ENCODE peak calls at places on chromosomes 16 and 17, in five cellular contexts. One of them, this sample, is unnamed.

GRCh38 chr16:2040450-2041105 is 7.1 kb downstream of the NTHL1 start:
- DNase-seq in naive B cell: no peak
- DNase-seq in GM04504: no peak
- DNase-seq in stimulated activated CD4-positive, alpha-beta T cell treated with anti-CD3 and anti-CD28 coated beads, Interleukin-4, amount 100 ng/mL, for 1 hour: no peak
- DNase-seq in aorta: no peak
- DNase-seq in this sample: no peak

GRCh38 chr16:75204410-75204758 is 2.6 kb downstream of the CTRB2 start:
- DNase-seq in naive B cell: no peak
- DNase-seq in GM04504: no peak
- DNase-seq in stimulated activated CD4-positive, alpha-beta T cell treated with anti-CD3 and anti-CD28 coated beads, Interleukin-4, amount 100 ng/mL, for 1 hour: no peak
- DNase-seq in aorta: no peak
- DNase-seq in this sample: no peak

GRCh38 chr16:79062336-79062735 is 538.2 kb downstream of the MAF start:
- DNase-seq in naive B cell: no peak
- DNase-seq in GM04504: no peak
- DNase-seq in stimulated activated CD4-positive, alpha-beta T cell treated with anti-CD3 and anti-CD28 coated beads, Interleukin-4, amount 100 ng/mL, for 1 hour: no peak
- DNase-seq in aorta: no peak
- DNase-seq in this sample: no peak

GRCh38 chr17:71023631-71024030 is 854.3 kb downstream of the KCNJ2 start:
- DNase-seq in naive B cell: no peak
- DNase-seq in GM04504: no peak
- DNase-seq in stimulated activated CD4-positive, alpha-beta T cell treated with anti-CD3 and anti-CD28 coated beads, Interleukin-4, amount 100 ng/mL, for 1 hour: no peak
- DNase-seq in aorta: no peak
- DNase-seq in this sample: no peak

GRCh38 chr16:22326771-22327445 is 29.7 kb downstream of the POLR3E start:
- DNase-seq in naive B cell: no peak
- DNase-seq in GM04504: no peak
- DNase-seq in stimulated activated CD4-positive, alpha-beta T cell treated with anti-CD3 and anti-CD28 coated beads, Interleukin-4, amount 100 ng/mL, for 1 hour: no peak
- DNase-seq in aorta: no peak
- DNase-seq in this sample: no peak

GRCh38 chr16:2235234-2235651 is 1.0 kb upstream of the DNASE1L2 start:
- DNase-seq in naive B cell: no peak
- DNase-seq in GM04504: no peak
- DNase-seq in stimulated activated CD4-positive, alpha-beta T cell treated with anti-CD3 and anti-CD28 coated beads, Interleukin-4, amount 100 ng/mL, for 1 hour: no peak
- DNase-seq in aorta: no peak
- DNase-seq in this sample: no peak

GRCh38 chr16:4411684-4412083 is 4.7 kb downstream of the CORO7 start:
- DNase-seq in naive B cell: no peak
- DNase-seq in GM04504: no peak
- DNase-seq in stimulated activated CD4-positive, alpha-beta T cell treated with anti-CD3 and anti-CD28 coated beads, Interleukin-4, amount 100 ng/mL, for 1 hour: no peak
- DNase-seq in aorta: peak
- DNase-seq in this sample: no peak

GRCh38 chr16:85227262-85227923 is 115.1 kb upstream of the CIBAR2 start:
- DNase-seq in naive B cell: no peak
- DNase-seq in GM04504: no peak
- DNase-seq in stimulated activated CD4-positive, alpha-beta T cell treated with anti-CD3 and anti-CD28 coated beads, Interleukin-4, amount 100 ng/mL, for 1 hour: no peak
- DNase-seq in aorta: no peak
- DNase-seq in this sample: no peak

GRCh38 chr17:62621223-62621622 is 6.2 kb upstream of the MRC2 start:
- DNase-seq in naive B cell: no peak
- DNase-seq in GM04504: no peak
- DNase-seq in stimulated activated CD4-positive, alpha-beta T cell treated with anti-CD3 and anti-CD28 coated beads, Interleukin-4, amount 100 ng/mL, for 1 hour: no peak
- DNase-seq in aorta: no peak
- DNase-seq in this sample: no peak

GRCh38 chr17:27038676-27039075 is 255.2 kb upstream of the WSB1 start:
- DNase-seq in naive B cell: no peak
- DNase-seq in GM04504: no peak
- DNase-seq in stimulated activated CD4-positive, alpha-beta T cell treated with anti-CD3 and anti-CD28 coated beads, Interleukin-4, amount 100 ng/mL, for 1 hour: no peak
- DNase-seq in aorta: no peak
- DNase-seq in this sample: no peak

GRCh38 chr17:5485270-5486205 is at the start of gene DERL2:
- DNase-seq in naive B cell: no peak
- DNase-seq in GM04504: no peak
- DNase-seq in stimulated activated CD4-positive, alpha-beta T cell treated with anti-CD3 and anti-CD28 coated beads, Interleukin-4, amount 100 ng/mL, for 1 hour: no peak
- DNase-seq in aorta: no peak
- DNase-seq in this sample: no peak

GRCh38 chr17:8126306-8127066 is 2.6 kb upstream of the HES7 start:
- DNase-seq in naive B cell: no peak
- DNase-seq in GM04504: no peak
- DNase-seq in stimulated activated CD4-positive, alpha-beta T cell treated with anti-CD3 and anti-CD28 coated beads, Interleukin-4, amount 100 ng/mL, for 1 hour: peak
- DNase-seq in aorta: no peak
- DNase-seq in this sample: no peak

GRCh38 chr16:20042848-20043247 is 30.8 kb downstream of the GPR139 start:
- DNase-seq in naive B cell: no peak
- DNase-seq in GM04504: no peak
- DNase-seq in stimulated activated CD4-positive, alpha-beta T cell treated with anti-CD3 and anti-CD28 coated beads, Interleukin-4, amount 100 ng/mL, for 1 hour: no peak
- DNase-seq in aorta: no peak
- DNase-seq in this sample: no peak

GRCh38 chr17:13002761-13003453 is 14.9 kb downstream of the ELAC2 start:
- DNase-seq in naive B cell: no peak
- DNase-seq in GM04504: peak
- DNase-seq in stimulated activated CD4-positive, alpha-beta T cell treated with anti-CD3 and anti-CD28 coated beads, Interleukin-4, amount 100 ng/mL, for 1 hour: peak
- DNase-seq in aorta: peak
- DNase-seq in this sample: peak

GRCh38 chr16:84005391-84005790 is 37.2 kb downstream of the SLC38A8 start:
- DNase-seq in naive B cell: no peak
- DNase-seq in GM04504: no peak
- DNase-seq in stimulated activated CD4-positive, alpha-beta T cell treated with anti-CD3 and anti-CD28 coated beads, Interleukin-4, amount 100 ng/mL, for 1 hour: no peak
- DNase-seq in aorta: no peak
- DNase-seq in this sample: no peak

GRCh38 chr17:83032781-83033180 is 46.6 kb upstream of the METRNL start:
- DNase-seq in naive B cell: no peak
- DNase-seq in GM04504: no peak
- DNase-seq in stimulated activated CD4-positive, alpha-beta T cell treated with anti-CD3 and anti-CD28 coated beads, Interleukin-4, amount 100 ng/mL, for 1 hour: no peak
- DNase-seq in aorta: no peak
- DNase-seq in this sample: no peak

GRCh38 chr16:79402356-79402755 is 198.2 kb downstream of the MAF start:
- DNase-seq in naive B cell: no peak
- DNase-seq in GM04504: no peak
- DNase-seq in stimulated activated CD4-positive, alpha-beta T cell treated with anti-CD3 and anti-CD28 coated beads, Interleukin-4, amount 100 ng/mL, for 1 hour: no peak
- DNase-seq in aorta: no peak
- DNase-seq in this sample: no peak

GRCh38 chr16:10386517-10387377 is 886 bp downstream of the ATF7IP2 start:
- DNase-seq in naive B cell: no peak
- DNase-seq in GM04504: no peak
- DNase-seq in stimulated activated CD4-positive, alpha-beta T cell treated with anti-CD3 and anti-CD28 coated beads, Interleukin-4, amount 100 ng/mL, for 1 hour: no peak
- DNase-seq in aorta: no peak
- DNase-seq in this sample: no peak

GRCh38 chr16:75256059-75256870 is 4.8 kb upstream of the BCAR1 start:
- DNase-seq in naive B cell: no peak
- DNase-seq in GM04504: no peak
- DNase-seq in stimulated activated CD4-positive, alpha-beta T cell treated with anti-CD3 and anti-CD28 coated beads, Interleukin-4, amount 100 ng/mL, for 1 hour: no peak
- DNase-seq in aorta: peak
- DNase-seq in this sample: peak

GRCh38 chr17:77790143-77790829 is 168.2 kb upstream of the TNRC6C start:
- DNase-seq in naive B cell: no peak
- DNase-seq in GM04504: no peak
- DNase-seq in stimulated activated CD4-positive, alpha-beta T cell treated with anti-CD3 and anti-CD28 coated beads, Interleukin-4, amount 100 ng/mL, for 1 hour: no peak
- DNase-seq in aorta: no peak
- DNase-seq in this sample: no peak

GRCh38 chr17:1438593-1439083 is 17.4 kb downstream of the CRK start:
- DNase-seq in naive B cell: no peak
- DNase-seq in GM04504: no peak
- DNase-seq in stimulated activated CD4-positive, alpha-beta T cell treated with anti-CD3 and anti-CD28 coated beads, Interleukin-4, amount 100 ng/mL, for 1 hour: no peak
- DNase-seq in aorta: no peak
- DNase-seq in this sample: no peak

GRCh38 chr17:44121997-44122824 is 1.2 kb downstream of the HDAC5 start:
- DNase-seq in naive B cell: no peak
- DNase-seq in GM04504: no peak
- DNase-seq in stimulated activated CD4-positive, alpha-beta T cell treated with anti-CD3 and anti-CD28 coated beads, Interleukin-4, amount 100 ng/mL, for 1 hour: no peak
- DNase-seq in aorta: no peak
- DNase-seq in this sample: no peak

GRCh38 chr16:87407511-87408112 is 15.5 kb downstream of the MAP1LC3B start:
- DNase-seq in naive B cell: no peak
- DNase-seq in GM04504: no peak
- DNase-seq in stimulated activated CD4-positive, alpha-beta T cell treated with anti-CD3 and anti-CD28 coated beads, Interleukin-4, amount 100 ng/mL, for 1 hour: no peak
- DNase-seq in aorta: no peak
- DNase-seq in this sample: peak

GRCh38 chr17:37233001-37233400 is 142.8 kb upstream of the C17orf78 start:
- DNase-seq in naive B cell: no peak
- DNase-seq in GM04504: no peak
- DNase-seq in stimulated activated CD4-positive, alpha-beta T cell treated with anti-CD3 and anti-CD28 coated beads, Interleukin-4, amount 100 ng/mL, for 1 hour: no peak
- DNase-seq in aorta: no peak
- DNase-seq in this sample: no peak

GRCh38 chr16:60945225-60945624 is 1091.0 kb downstream of the CDH8 start:
- DNase-seq in naive B cell: no peak
- DNase-seq in GM04504: no peak
- DNase-seq in stimulated activated CD4-positive, alpha-beta T cell treated with anti-CD3 and anti-CD28 coated beads, Interleukin-4, amount 100 ng/mL, for 1 hour: no peak
- DNase-seq in aorta: no peak
- DNase-seq in this sample: no peak

GRCh38 chr16:5615868-5616642 is 518.5 kb upstream of the EEF2KMT start:
- DNase-seq in naive B cell: no peak
- DNase-seq in GM04504: no peak
- DNase-seq in stimulated activated CD4-positive, alpha-beta T cell treated with anti-CD3 and anti-CD28 coated beads, Interleukin-4, amount 100 ng/mL, for 1 hour: peak
- DNase-seq in aorta: peak
- DNase-seq in this sample: no peak

GRCh38 chr17:81445642-81446500 is 50.6 kb downstream of the BAHCC1 start:
- DNase-seq in naive B cell: no peak
- DNase-seq in GM04504: no peak
- DNase-seq in stimulated activated CD4-positive, alpha-beta T cell treated with anti-CD3 and anti-CD28 coated beads, Interleukin-4, amount 100 ng/mL, for 1 hour: no peak
- DNase-seq in aorta: no peak
- DNase-seq in this sample: no peak

GRCh38 chr16:81861503-81861902 is 82.4 kb downstream of the PLCG2 start:
- DNase-seq in naive B cell: no peak
- DNase-seq in GM04504: no peak
- DNase-seq in stimulated activated CD4-positive, alpha-beta T cell treated with anti-CD3 and anti-CD28 coated beads, Interleukin-4, amount 100 ng/mL, for 1 hour: no peak
- DNase-seq in aorta: no peak
- DNase-seq in this sample: no peak

GRCh38 chr16:75227361-75228142 is 8.8 kb downstream of the CTRB1 start:
- DNase-seq in naive B cell: no peak
- DNase-seq in GM04504: no peak
- DNase-seq in stimulated activated CD4-positive, alpha-beta T cell treated with anti-CD3 and anti-CD28 coated beads, Interleukin-4, amount 100 ng/mL, for 1 hour: no peak
- DNase-seq in aorta: no peak
- DNase-seq in this sample: no peak

GRCh38 chr16:52271088-52271487 is 275.9 kb downstream of the TOX3 start:
- DNase-seq in naive B cell: no peak
- DNase-seq in GM04504: no peak
- DNase-seq in stimulated activated CD4-positive, alpha-beta T cell treated with anti-CD3 and anti-CD28 coated beads, Interleukin-4, amount 100 ng/mL, for 1 hour: no peak
- DNase-seq in aorta: no peak
- DNase-seq in this sample: no peak

GRCh38 chr16:89893642-89894548 is 20.5 kb downstream of the TCF25 start:
- DNase-seq in naive B cell: no peak
- DNase-seq in GM04504: no peak
- DNase-seq in stimulated activated CD4-positive, alpha-beta T cell treated with anti-CD3 and anti-CD28 coated beads, Interleukin-4, amount 100 ng/mL, for 1 hour: no peak
- DNase-seq in aorta: no peak
- DNase-seq in this sample: no peak

GRCh38 chr17:31678431-31678830 is 180.6 kb downstream of the COPRS start:
- DNase-seq in naive B cell: no peak
- DNase-seq in GM04504: no peak
- DNase-seq in stimulated activated CD4-positive, alpha-beta T cell treated with anti-CD3 and anti-CD28 coated beads, Interleukin-4, amount 100 ng/mL, for 1 hour: no peak
- DNase-seq in aorta: no peak
- DNase-seq in this sample: no peak